ENCODE peak calls at places on chromosomes 4 and X, in six cellular contexts. L is neuronal stem cell, U is mesenchymal stem cell, Q is IMR-90, O is trophoblast cell, S is H1. G is an unnamed sample.
A peak's percentile ranks its signal among the peaks of the same experiment; 100 is the strongest.

GRCh38 chrX:129843459-129844306 is at the start of gene ZDHHC9:
- DNase-seq in U (peak; percentile 90), O (peak; percentile 80), S (peak; percentile 89), L (peak; percentile 78), Q (peak; percentile 85), G (peak; percentile 94)

GRCh38 chr4:88985088-88985779 is 71.8 kb downstream of the FAM13A start:
- DNase-seq in L (no peak), S (no peak), O (no peak), U (peak; percentile 42), Q (peak; percentile 89), G (no peak)

GRCh38 chr4:18203936-18204335 is 182.4 kb upstream of the LCORL start:
- DNase-seq in U (no peak), Q (no peak), S (no peak), L (no peak), O (no peak), G (no peak)

GRCh38 chr4:89753601-89754066 is 83.3 kb downstream of the SNCA start:
- DNase-seq in Q (peak; percentile 95), L (no peak), S (no peak), U (peak; percentile 97), O (peak; percentile 96), G (peak; percentile 68)

GRCh38 chrX:72539822-72540221 is 32.8 kb downstream of the HDAC8 start:
- DNase-seq in L (no peak), Q (no peak), U (peak; percentile 3), O (no peak), S (no peak), G (peak; percentile 2)

GRCh38 chrX:43580621-43581020 is 75.5 kb upstream of the MAOA start:
- DNase-seq in L (no peak), O (no peak), U (no peak), Q (no peak), S (no peak), G (no peak)

GRCh38 chr4:38162240-38162784 is 202.1 kb downstream of the PTTG2 start:
- DNase-seq in Q (peak; percentile 94), L (peak; percentile 20), S (no peak), O (no peak), U (peak; percentile 85), G (no peak)

GRCh38 chrX:4043951-4044350 is 330.5 kb upstream of the PRKX start:
- DNase-seq in S (no peak), O (no peak), Q (no peak), L (no peak), U (no peak), G (no peak)

GRCh38 chr4:99633772-99634171 is 23.9 kb downstream of the C4orf54 start:
- DNase-seq in S (no peak), U (no peak), Q (no peak), L (no peak), O (peak; percentile 31), G (no peak)

GRCh38 chr4:184282251-184282713 is 64.6 kb upstream of the ENPP6 start:
- DNase-seq in S (no peak), U (no peak), L (no peak), O (no peak), Q (no peak), G (peak; percentile 20)

GRCh38 chrX:123959281-123960063 is 2.0 kb upstream of the STAG2 start:
- DNase-seq in U (peak; percentile 42), S (no peak), Q (no peak), O (peak; percentile 32), L (peak; percentile 6), G (peak; percentile 35)

GRCh38 chrX:123962006-123962485 is 540 bp downstream of the STAG2 start:
- DNase-seq in Q (no peak), O (peak; percentile 35), S (no peak), L (no peak), U (no peak), G (no peak)

GRCh38 chrX:123961268-123962005 is at the start of gene STAG2:
- DNase-seq in U (peak; percentile 93), S (peak; percentile 62), O (peak; percentile 63), L (peak; percentile 71), Q (peak; percentile 85), G (peak; percentile 94)

GRCh38 chrX:123962794-123963373 is 1.4 kb downstream of the STAG2 start:
- DNase-seq in S (peak; percentile 64), L (peak; percentile 70), U (peak; percentile 97), Q (peak; percentile 94), O (peak; percentile 81), G (peak; percentile 96)

DNA sequence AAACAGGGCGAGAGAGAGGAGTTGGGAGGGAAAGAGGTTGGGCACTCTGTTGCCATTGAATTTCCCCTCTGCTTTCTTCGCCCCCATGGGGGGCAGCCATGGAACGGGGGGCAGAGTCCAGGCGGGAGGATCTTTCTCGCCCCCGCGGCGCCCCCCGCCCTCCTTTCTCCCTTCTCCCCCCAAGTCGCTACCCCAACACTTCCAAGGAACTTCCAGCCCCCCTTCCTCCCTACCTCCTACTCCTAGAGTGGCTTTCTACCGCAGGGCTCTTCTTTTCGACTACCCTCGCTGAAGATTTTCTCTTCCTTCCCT is 594 bp upstream of the STAG2 start:
- DNase-seq in O (no peak), L (no peak), U (no peak), Q (no peak), S (no peak), G (no peak)
- H4K8ac ChIP-seq in O (peak overlapping the region; percentile 97), L (no peak overlapping the region), U (peak overlapping the region; percentile 72), Q (peak overlapping the region; percentile 72), S (peak overlapping the region; percentile 98), G (peak overlapping the region; percentile 97)

GRCh38 chr4:39181520-39181904 is 817 bp upstream of the WDR19 start:
- DNase-seq in Q (no peak), S (no peak), L (no peak), U (no peak), O (no peak), G (no peak)
- H3K4me3 ChIP-seq in Q (no peak overlapping the region), S (peak overlapping the region; percentile 55), L (peak overlapping the region; percentile 39), U (peak overlapping the region; percentile 75), O (no peak overlapping the region), G (no peak overlapping the region)

GRCh38 chrX:136880003-136880451 is 498 bp downstream of the RBMX start:
- DNase-seq in O (peak; percentile 80), S (peak; percentile 47), U (peak; percentile 37), L (no peak), Q (no peak), G (peak; percentile 31)
- H4K8ac ChIP-seq in O (peak overlapping the region; percentile 86), S (peak overlapping the region; percentile 98), U (no peak overlapping the region), L (no peak overlapping the region), Q (peak overlapping the region; percentile 92), G (no peak overlapping the region)

GRCh38 chr4:182778222-182778982 is 138.8 kb downstream of the DCTD start:
- DNase-seq in L (no peak), Q (peak; percentile 63), S (no peak), O (no peak), U (no peak), G (no peak)
- H3K4me3 ChIP-seq in L (no peak overlapping the region), Q (no peak overlapping the region), S (no peak overlapping the region), O (no peak overlapping the region), U (no peak overlapping the region), G (no peak overlapping the region)

DNA sequence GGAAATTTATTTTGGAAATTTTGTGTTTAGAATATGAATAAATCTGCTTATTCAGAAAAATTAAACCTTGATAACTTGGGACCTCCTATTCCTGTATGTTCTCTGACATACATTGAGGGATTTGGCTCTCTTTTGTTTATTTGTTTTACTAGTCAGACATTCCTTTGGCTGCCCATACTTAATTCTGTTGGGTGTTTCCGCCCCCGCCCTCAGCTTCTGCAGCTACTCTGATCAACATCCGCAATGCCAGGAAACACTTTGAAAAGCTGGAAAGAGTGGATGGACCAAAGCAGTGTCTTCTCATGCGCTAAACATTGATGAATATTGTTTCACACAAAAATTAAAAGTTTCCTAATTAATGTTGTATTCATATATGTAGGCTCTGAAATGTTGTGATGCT is 40.5 kb downstream of the RRAGB start:
- DNase-seq in U (peak; percentile 2), O (no peak), Q (peak; percentile 31), S (no peak), L (no peak), G (no peak)
- H4K8ac ChIP-seq in U (no peak overlapping the region), O (no peak overlapping the region), Q (no peak overlapping the region), S (no peak overlapping the region), L (no peak overlapping the region), G (no peak overlapping the region)